ENCODE peak calls at places on chromosomes 1 and 21, in ten cellular contexts. A is lower lobe of right lung, D is A673, B is tibial nerve, X is IMR-90, G is neural progenitor cell, E is H9, I is heart right ventricle, L is fibroblast of lung, T is BJ. J is an unnamed sample. For H3K27me3, the result is how much of the 10 kb centered on the place peaks cover.

GRCh38 chr21:26788783-26789182 is 56.4 kb downstream of the ADAMTS1 start:
- DNase-seq in E (no peak), T (no peak), G (no peak), I (peak), D (no peak), X (peak), L (no peak), B (no peak), A (no peak), J (no peak)

GRCh38 chr1:20223106-20223505 is 36.8 kb upstream of the PLA2G2C start:
- DNase-seq in E (no peak), L (no peak), B (no peak), T (no peak), X (no peak), G (no peak), D (no peak), A (no peak), I (no peak), J (no peak)

GRCh38 chr21:46095106-46095719 is 2.7 kb upstream of the COL6A2 start:
- DNase-seq in B (no peak), E (peak), D (no peak), T (no peak), X (no peak), I (no peak), G (no peak), A (no peak), L (no peak), J (no peak)

GRCh38 chr1:246450485-246451251 is 56.4 kb downstream of the SMYD3 start:
- DNase-seq in B (no peak), G (peak), A (no peak), X (peak), E (no peak), I (no peak), D (peak), T (peak), L (peak), J (no peak)

GRCh38 chr1:61428146-61428545 is 296.8 kb downstream of the TM2D1 start:
- DNase-seq in X (no peak), I (no peak), E (no peak), L (peak), B (no peak), A (no peak), T (peak), D (no peak), G (no peak), J (no peak)

GRCh38 chr1:174692313-174692712 is 244.5 kb downstream of the GPR52 start:
- DNase-seq in A (no peak), G (no peak), E (no peak), B (no peak), D (peak), L (peak), X (peak), I (no peak), T (no peak), J (no peak)

GRCh38 chr1:200488375-200489165 is 78.7 kb upstream of the ZNF281 start:
- DNase-seq in D (peak), B (peak), L (peak), I (peak), T (no peak), A (no peak), G (peak), E (peak), X (peak), J (peak)

GRCh38 chr1:33007190-33008050 is 29.3 kb downstream of the AK2 start:
- DNase-seq in X (peak), I (peak), G (peak), D (peak), L (peak), B (peak), E (no peak), A (no peak), T (peak), J (peak)

GRCh38 chr1:174946020-174946419 is 53.7 kb upstream of the CACYBP start:
- DNase-seq in L (peak), B (no peak), I (no peak), A (no peak), X (no peak), G (no peak), E (no peak), D (no peak), T (no peak), J (no peak)

GRCh38 chr1:184176058-184176457 is 124.5 kb downstream of the TSEN15 start:
- DNase-seq in X (no peak), A (no peak), T (no peak), E (no peak), B (no peak), I (no peak), L (no peak), G (no peak), D (no peak), J (no peak)

GRCh38 chr1:59597420-59598199 is 217.1 kb upstream of the HOOK1 start:
- DNase-seq in B (no peak), L (no peak), T (no peak), I (no peak), D (no peak), X (peak), G (no peak), E (no peak), A (no peak), J (no peak)

GRCh38 chr1:188904201-188904600 is 1573.5 kb downstream of the BRINP3 start:
- DNase-seq in A (no peak), T (no peak), L (peak), D (no peak), I (no peak), E (no peak), B (no peak), X (peak), G (no peak), J (no peak)

GRCh38 chr21:45982256-45982757 is 737 bp downstream of the COL6A1 start:
- DNase-seq in G (peak), T (no peak), D (no peak), L (no peak), B (no peak), X (no peak), I (no peak), A (peak), E (no peak), J (peak)

GRCh38 chr1:31665264-31665878 is 20.7 kb upstream of the PEF1 start:
- DNase-seq in A (no peak), X (no peak), T (no peak), D (no peak), E (no peak), L (no peak), B (no peak), G (no peak), I (no peak), J (no peak)

GRCh38 chr1:31664528-31664927 is 19.9 kb upstream of the PEF1 start:
- DNase-seq in D (no peak), T (no peak), I (no peak), B (no peak), E (no peak), G (no peak), L (no peak), X (no peak), A (no peak), J (no peak)

GRCh38 chr1:31667065-31667785 is 22.5 kb upstream of the PEF1 start:
- DNase-seq in B (no peak), X (no peak), A (no peak), L (no peak), D (no peak), I (no peak), G (no peak), E (no peak), T (no peak), J (no peak)

GRCh38 chr1:31668303-31668883 is 23.7 kb upstream of the PEF1 start:
- DNase-seq in I (no peak), D (no peak), X (no peak), E (no peak), T (no peak), B (no peak), A (no peak), L (no peak), G (no peak), J (no peak)

DNA sequence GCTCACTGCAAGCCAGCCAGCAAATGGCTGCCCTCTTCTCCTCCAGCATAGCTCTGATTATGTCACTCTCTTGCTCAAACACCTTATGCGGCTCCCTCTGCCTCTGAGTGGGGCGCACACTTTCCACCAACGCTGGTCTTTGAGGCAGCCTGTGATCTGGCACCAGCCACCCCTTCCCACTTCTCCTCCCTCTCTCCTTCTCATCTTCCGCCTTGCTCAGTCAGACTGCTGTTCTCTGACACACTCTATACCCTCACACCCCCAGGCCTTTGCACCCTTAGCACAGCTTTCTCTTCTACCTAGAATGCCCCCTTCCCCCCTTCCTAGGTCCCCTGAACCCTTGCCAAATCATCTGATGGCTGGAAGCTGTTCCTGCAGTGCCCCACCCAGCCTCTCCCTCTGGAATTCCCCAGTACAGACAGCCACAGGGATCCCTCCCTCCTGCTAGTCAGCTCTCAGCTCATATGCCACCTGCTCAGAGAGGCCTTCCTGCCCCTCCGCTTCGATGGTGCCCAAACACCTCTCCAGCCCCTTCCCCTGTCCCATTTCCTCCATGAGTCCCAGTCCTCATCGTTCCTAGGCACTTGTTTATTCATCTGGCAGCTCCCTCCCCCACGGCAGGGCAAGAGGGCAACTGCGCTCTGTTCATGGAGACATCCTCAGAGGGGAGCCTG is 21.8 kb upstream of the PEF1 start:
- DNase-seq in I (peak), T (no peak), G (no peak), L (peak), D (peak), A (no peak), E (no peak), X (peak), B (peak), J (no peak)
- TF ChIP-seq CTCF in I (no peak), T (no peak), G (no peak), L (no peak), D (no peak), A (no peak), E (no peak), X (no peak), B (no peak), J (no peak)

GRCh38 chr1:1109743-1110142 is 6.1 kb downstream of the C1orf159 start:
- DNase-seq in X (no peak), D (no peak), I (no peak), T (no peak), L (no peak), E (no peak), B (no peak), A (peak), G (no peak), J (no peak)

GRCh38 chr1:1110561-1110971 is 5.3 kb downstream of the C1orf159 start:
- DNase-seq in E (no peak), I (no peak), G (no peak), X (no peak), D (no peak), A (peak), B (no peak), T (no peak), L (no peak), J (no peak)

GRCh38 chr1:1101503-1101902 is 14.4 kb downstream of the C1orf159 start:
- DNase-seq in G (no peak), L (no peak), T (no peak), E (no peak), X (no peak), A (no peak), B (no peak), D (no peak), I (no peak), J (no peak)

GRCh38 chr1:1111516-1112236 is 4.2 kb downstream of the C1orf159 start:
- DNase-seq in T (no peak), E (no peak), B (no peak), D (no peak), L (no peak), G (no peak), A (peak), X (no peak), I (no peak), J (no peak)

DNA sequence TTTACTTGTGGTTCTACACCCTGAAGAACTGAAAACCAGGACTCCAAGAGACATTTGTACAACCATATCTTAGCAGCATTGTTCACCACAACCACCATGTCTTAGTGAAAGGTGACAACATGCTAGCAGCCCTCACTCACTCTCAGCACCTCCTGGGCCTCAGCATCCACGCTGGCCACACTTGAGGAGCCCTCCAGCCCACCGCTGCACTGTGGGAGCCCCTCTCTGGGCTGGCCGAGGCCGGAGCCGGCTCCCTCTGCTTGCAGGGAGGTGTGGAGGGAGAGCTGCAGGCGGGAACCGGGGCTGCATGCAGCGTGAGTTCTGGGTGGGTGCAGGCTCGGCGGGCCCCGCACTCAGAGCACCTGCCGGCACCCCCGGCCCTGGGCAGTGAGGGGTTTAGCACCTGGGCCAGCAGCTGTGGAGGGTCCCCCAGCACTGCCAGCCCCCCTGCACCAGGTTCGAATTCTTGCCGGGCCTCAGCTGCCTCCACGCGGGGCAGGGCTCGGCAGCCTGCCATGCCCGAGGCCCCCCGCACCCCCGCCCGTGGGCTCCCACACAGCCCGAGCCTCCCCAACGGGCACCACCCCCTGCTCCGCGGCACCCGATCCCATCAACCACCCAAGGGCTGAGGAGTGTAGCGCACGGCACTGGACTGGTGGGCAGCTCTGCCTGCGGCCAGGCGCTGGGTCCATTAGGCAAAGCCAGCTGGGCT is 9.2 kb downstream of the C1orf159 start:
- DNase-seq in G (no peak), I (no peak), E (no peak), T (no peak), A (peak), L (no peak), B (no peak), D (no peak), X (no peak), J (no peak)
- H3K27me3 ChIP-seq in G (under half), I (under half), E (under half), T (under half), A (under half), L (under half), B (under half), D (under half), X (under half), J (under half)

GRCh38 chr1:90616395-90616794 is 100.7 kb downstream of the BARHL2 start:
- DNase-seq in D (peak), L (no peak), E (peak), A (no peak), I (no peak), G (peak), T (no peak), B (no peak), X (no peak), J (peak)
- TF ChIP-seq CTCF in D (peak), L (no peak), E (peak), A (no peak), I (no peak), G (peak), T (no peak), B (no peak), X (peak), J (peak)

DNA sequence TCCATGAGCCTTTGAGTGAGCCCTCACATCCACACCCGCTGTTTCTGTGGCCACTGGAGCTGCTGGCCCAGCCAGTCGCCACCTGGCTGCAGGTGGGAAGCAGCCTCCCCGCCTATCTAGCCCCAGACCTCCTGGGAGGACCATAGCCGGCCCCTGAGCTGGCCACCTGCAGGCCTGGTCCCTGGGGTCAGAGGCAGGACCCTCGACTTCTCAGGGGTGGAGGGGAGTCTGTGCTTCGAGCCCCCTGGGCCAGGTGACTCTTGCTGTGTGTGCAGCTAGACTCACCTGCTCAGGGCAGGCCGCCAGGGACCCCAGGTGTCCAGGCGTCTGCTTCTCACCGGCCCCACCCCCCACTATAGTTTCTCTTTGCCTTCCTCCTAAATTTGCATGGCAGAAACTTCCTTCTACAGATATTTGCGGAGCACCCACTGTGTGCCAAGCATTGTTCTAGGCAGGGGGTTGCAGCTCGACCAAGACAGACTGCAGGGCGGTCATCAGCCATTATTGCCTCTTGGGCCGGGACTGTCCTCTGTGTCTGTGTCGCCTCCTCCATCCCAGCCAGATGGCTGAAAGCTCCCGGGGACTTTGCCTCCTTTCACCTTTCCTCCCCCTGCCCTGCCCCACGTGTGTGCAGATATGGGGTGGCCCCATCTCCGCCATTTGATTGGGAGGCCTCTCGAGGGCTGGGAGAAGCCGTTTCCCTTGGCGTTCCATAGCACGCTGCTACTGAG is 27.3 kb downstream of the SPSB1 start:
- DNase-seq in G (peak), E (no peak), D (no peak), L (no peak), I (no peak), X (no peak), T (no peak), B (no peak), A (no peak), J (peak)
- H3K27me3 ChIP-seq in G (under half), E (under half), D (under half), L (under half), I (under half), X (under half), T (under half), B (under half), A (under half), J (under half)

GRCh38 chr1:207811920-207812720 is 60.3 kb downstream of the CD46 start:
- DNase-seq in E (peak), T (no peak), I (peak), L (no peak), B (no peak), G (peak), X (peak), A (peak), D (peak), J (peak)
- TF ChIP-seq CTCF in E (peak), T (peak), I (peak), L (peak), B (peak), G (peak), X (peak), A (peak), D (peak), J (peak)

DNA sequence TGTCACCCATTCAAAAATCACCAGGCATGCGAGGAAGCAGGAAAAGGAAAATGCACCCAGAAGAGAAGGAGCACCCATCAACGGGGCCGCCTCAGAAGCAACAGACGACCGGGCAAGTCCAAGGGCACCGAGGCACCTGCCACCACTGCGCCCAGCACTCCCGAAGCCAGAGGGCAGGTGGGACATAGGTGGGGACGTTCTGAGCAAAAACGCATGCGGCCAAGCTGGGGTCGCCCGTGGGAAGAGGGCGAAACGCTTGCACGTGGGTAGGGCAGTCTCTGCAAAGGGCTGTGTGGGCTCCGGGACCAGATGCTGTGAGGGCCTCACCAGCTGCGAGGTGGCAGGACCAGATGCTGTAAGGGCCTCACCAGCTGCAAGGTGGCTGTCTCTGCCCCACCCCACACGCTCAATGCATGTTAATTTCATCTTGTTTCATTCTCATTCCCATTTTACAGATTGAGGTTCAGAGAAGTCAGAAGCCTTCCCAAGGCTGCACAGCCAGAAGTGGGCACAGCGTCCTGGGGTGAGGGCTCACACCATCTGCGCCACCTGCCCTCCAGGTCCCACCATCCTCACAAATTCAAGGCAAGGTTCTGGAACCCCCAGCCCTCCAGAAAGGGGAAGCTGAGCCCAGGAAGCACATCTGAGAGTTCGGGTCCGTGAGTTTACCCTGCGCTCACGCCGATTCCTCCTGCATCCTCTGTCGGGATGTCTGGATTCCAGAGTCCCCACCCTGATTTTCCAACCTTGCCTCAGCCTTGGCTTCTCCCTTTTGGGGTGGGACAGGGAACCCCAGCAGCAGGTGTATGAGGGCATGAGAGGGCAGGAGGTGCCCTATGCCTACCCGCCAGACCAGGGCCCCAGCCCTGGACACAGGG is 8.2 kb upstream of the SAMD11 start:
- DNase-seq in I (no peak), L (no peak), A (peak), T (no peak), E (no peak), D (no peak), X (no peak), B (no peak), G (no peak), J (no peak)
- H3K27me3 ChIP-seq in I (half or more), L (under half), A (half or more), T (under half), E (under half), D (under half), X (under half), B (under half), G (half or more), J (under half)

DNA sequence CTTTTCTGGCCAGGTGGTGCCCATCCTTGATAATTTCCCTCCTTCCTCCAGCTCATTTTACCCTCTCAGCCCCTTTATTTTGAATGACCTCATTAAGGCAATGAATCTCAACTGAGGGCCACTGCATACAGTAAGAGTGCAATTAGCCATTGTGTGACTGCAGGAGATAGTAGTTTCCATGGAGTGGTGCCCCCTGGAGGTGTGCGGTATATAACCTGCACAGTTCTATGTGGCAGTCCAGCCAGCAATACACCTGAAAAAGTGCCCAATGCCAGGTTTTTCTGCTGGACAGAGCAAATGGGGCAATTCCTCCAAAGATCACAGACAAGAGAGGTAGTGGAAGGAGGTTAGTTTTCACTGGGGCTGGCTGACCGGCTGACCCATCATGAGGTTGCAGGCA is 25.9 kb upstream of the LRRC38 start:
- DNase-seq in T (no peak), X (no peak), G (no peak), B (no peak), A (no peak), D (no peak), E (no peak), L (no peak), I (no peak), J (no peak)
- TF ChIP-seq CTCF in T (no peak), X (no peak), G (peak), B (no peak), A (no peak), D (peak), E (peak), L (no peak), I (no peak), J (peak)

DNA sequence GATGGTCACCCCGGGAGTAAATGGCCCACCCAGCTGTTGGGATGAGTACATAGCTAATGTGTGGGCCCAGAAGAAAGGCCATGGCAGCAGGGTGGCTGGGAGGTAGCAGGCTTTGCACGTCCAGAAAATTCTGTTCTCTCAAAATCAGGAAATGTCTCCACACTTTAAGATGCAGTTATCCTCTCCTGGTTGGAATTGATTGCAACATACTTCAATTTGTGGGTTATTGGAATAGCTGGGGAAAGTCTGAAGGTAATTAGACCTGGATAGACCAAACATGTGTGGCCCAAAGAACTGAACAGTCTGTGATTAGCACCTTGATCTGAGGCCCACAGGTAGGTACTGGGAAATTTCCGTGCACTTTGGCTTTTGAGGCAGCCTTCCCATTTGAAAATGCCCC is 30.2 kb downstream of the COA7 start:
- DNase-seq in B (no peak), L (no peak), T (no peak), I (no peak), A (no peak), X (no peak), G (no peak), D (no peak), E (no peak), J (no peak)
- H3K27me3 ChIP-seq in B (under half), L (under half), T (under half), I (under half), A (under half), X (under half), G (under half), D (under half), E (under half), J (under half)